ENCODE peak calls at places on chromosomes 16 and 17, in seven cellular contexts. R is OCI-LY7, B is neural progenitor cell, F is upper lobe of right lung, M is kidney epithelial cell, J is BE2C, W is left ventricle myocardium inferior. I is an unnamed sample.

GRCh38 chr16:31128711-31129567 is 6.6 kb downstream of the PRSS8 start:
- DNase-seq in R (no peak), B (no peak), F (peak), M (no peak), J (no peak), W (peak), I (no peak)

GRCh38 chr16:85169333-85170065 is 57.2 kb upstream of the CIBAR2 start:
- DNase-seq in R (no peak), B (peak), F (no peak), M (no peak), J (peak), W (no peak), I (peak)

GRCh38 chr17:57432507-57433277 is 176.4 kb downstream of the MSI2 start:
- DNase-seq in R (no peak), B (no peak), F (no peak), M (no peak), J (no peak), W (no peak), I (no peak)

GRCh38 chr16:1903845-1904820 is 14.1 kb downstream of the HS3ST6 start:
- DNase-seq in R (no peak), B (no peak), F (peak), M (no peak), J (peak), W (no peak), I (no peak)

GRCh38 chr17:28950017-28950751 is 1.1 kb downstream of the PHF12 start:
- DNase-seq in R (peak), B (peak), F (peak), M (no peak), J (peak), W (peak), I (peak)

GRCh38 chr17:35086931-35087573 is 23.5 kb upstream of the RFFL start:
- DNase-seq in R (no peak), B (no peak), F (no peak), M (no peak), J (no peak), W (no peak), I (peak)

GRCh38 chr17:79581306-79581932 is 29.4 kb downstream of the RBFOX3 start:
- DNase-seq in R (no peak), B (no peak), F (no peak), M (no peak), J (no peak), W (no peak), I (no peak)

GRCh38 chr17:39077874-39078273 is 73.6 kb downstream of the PLXDC1 start:
- DNase-seq in R (peak), B (no peak), F (no peak), M (no peak), J (no peak), W (no peak), I (no peak)

GRCh38 chr17:50177983-50178834 is 12.4 kb downstream of the SGCA start:
- DNase-seq in R (peak), B (peak), F (peak), M (peak), J (peak), W (peak), I (peak)

GRCh38 chr17:39667262-39668140 is 752 bp upstream of the PNMT start:
- DNase-seq in R (no peak), B (peak), F (peak), M (no peak), J (peak), W (peak), I (peak)

GRCh38 chr17:30161601-30162000 is 45.0 kb downstream of the NSRP1 start:
- DNase-seq in R (no peak), B (no peak), F (no peak), M (no peak), J (no peak), W (no peak), I (no peak)

GRCh38 chr16:47467501-47467900 is 6.4 kb downstream of the PHKB start:
- DNase-seq in R (no peak), B (no peak), F (no peak), M (no peak), J (no peak), W (no peak), I (no peak)

GRCh38 chr17:47603830-47604229 is 45.9 kb upstream of the KPNB1 start:
- DNase-seq in R (no peak), B (no peak), F (no peak), M (no peak), J (peak), W (no peak), I (no peak)

GRCh38 chr17:29159286-29159860 is 20.8 kb downstream of the MYO18A start:
- DNase-seq in R (no peak), B (no peak), F (no peak), M (no peak), J (no peak), W (no peak), I (no peak)

GRCh38 chr17:30093463-30094147 is 23.0 kb upstream of the NSRP1 start:
- DNase-seq in R (peak), B (peak), F (no peak), M (no peak), J (peak), W (no peak), I (peak)

GRCh38 chr16:75506567-75506966 is 11.3 kb upstream of the CHST6 start:
- DNase-seq in R (no peak), B (no peak), F (no peak), M (peak), J (no peak), W (no peak), I (no peak)

GRCh38 chr16:65833171-65833871 is 533.2 kb upstream of the CDH5 start:
- DNase-seq in R (no peak), B (no peak), F (no peak), M (no peak), J (peak), W (no peak), I (no peak)

GRCh38 chr16:8935989-8936388 is 27.7 kb downstream of the USP7 start:
- DNase-seq in R (peak), B (peak), F (no peak), M (no peak), J (no peak), W (no peak), I (no peak)
- TF ChIP-seq CTCF in R (no peak), B (peak), F (no peak), M (no peak), J (peak), W (no peak), I (no peak)

GRCh38 chr16:49918257-49918656 is 62.3 kb upstream of the ZNF423 start:
- DNase-seq in R (no peak), B (no peak), F (no peak), M (no peak), J (no peak), W (no peak), I (peak)
- TF ChIP-seq CTCF in R (peak), B (no peak), F (no peak), M (no peak), J (no peak), W (no peak), I (no peak)

DNA sequence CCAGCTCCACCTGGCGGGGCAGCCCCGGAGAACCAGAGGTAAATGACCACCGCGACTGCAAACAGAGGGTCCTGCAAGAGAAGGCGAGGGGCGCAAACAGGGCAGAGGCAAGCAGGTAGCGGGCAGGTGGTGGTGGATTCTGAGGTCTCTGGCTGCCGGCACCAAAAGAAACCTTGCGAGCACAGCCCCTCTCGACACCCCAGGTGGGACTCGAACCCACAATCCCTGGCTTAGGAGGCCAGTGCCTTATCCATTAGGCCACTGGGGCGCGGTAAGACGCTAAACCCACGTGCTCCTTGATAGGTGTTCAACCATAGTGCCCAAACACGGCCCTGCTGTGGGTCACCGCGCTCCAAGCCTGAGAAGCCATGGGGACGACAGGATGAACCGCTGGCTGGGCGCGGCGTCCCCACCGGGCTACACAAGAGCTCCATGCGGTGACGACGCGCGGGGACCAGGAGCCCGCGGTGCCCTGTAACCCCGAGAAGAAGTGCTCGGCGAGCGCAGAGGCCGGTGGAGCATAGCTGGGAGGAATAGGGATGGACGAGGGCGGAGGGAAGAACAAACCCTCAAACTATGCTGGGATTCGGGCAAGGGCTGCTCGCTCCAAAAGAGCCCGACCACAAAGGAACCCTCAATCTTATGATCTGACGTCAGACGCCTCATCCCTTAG is 12.4 kb downstream of the ATP5PD start:
- DNase-seq in R (peak), B (peak), F (peak), M (no peak), J (peak), W (peak), I (peak)
- TF ChIP-seq CTCF in R (no peak), B (peak), F (no peak), M (peak), J (peak), W (no peak), I (no peak)

DNA sequence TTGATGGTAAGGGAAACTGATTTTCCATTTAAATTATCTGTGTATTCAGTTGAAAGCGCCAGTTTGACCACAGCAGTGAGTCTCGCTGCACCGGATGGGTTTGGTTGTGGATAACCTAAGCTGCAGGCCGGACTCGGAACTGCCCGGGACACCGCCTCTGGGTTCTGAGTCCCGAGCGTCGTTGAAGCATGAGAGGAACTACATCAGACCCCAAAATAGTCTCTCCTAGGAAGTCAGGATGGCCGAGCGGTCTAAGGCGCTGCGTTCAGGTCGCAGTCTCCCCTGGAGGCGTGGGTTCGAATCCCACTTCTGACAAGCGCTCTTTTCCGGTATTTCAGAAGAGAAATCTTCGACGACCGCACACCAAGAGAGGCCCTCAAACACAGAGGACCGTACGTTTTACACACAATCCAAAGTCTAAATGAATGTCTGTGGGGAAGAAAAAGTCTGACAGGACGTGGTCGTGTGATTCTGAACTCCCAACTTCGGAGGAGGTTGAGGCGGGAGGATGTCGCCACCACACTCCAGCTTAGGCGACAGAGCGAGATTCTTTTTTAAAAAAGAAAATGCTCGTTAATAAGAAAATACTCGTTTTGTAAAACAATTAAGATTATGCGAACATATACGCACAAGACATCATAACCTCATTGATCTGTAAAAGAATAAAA is 15.4 kb upstream of the PLLP start:
- DNase-seq in R (peak), B (peak), F (peak), M (peak), J (peak), W (peak), I (peak)
- TF ChIP-seq CTCF in R (peak), B (peak), F (peak), M (no peak), J (no peak), W (peak), I (no peak)

GRCh38 chr16:87613961-87614360 is 11.7 kb downstream of the JPH3 start:
- DNase-seq in R (no peak), B (no peak), F (no peak), M (no peak), J (no peak), W (no peak), I (no peak)
- TF ChIP-seq CTCF in R (no peak), B (no peak), F (no peak), M (no peak), J (no peak), W (no peak), I (no peak)

DNA sequence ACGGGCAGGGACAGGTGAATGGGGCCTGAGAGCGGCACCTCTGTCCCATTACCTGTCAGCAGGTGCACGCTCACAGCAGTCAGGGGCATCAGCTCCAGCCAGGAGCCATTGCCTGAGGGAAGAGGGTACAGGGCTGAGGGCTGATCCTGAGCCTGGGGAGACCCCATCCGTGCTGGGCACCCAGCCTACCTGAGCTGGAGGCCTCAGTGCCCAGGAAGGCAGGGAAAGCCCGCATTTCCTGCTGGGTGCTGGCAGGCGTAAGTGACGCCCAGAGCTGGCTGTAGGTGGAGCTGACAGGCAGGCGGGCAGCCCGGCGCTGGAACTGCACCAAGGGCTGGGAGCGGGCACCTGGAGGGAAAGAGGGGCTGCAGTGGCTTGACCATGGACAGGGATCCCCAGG is 7.4 kb downstream of the FAM171A2 start:
- DNase-seq in R (no peak), B (no peak), F (no peak), M (no peak), J (no peak), W (no peak), I (no peak)
- TF ChIP-seq CTCF in R (no peak), B (no peak), F (no peak), M (no peak), J (no peak), W (no peak), I (no peak)

GRCh38 chr16:21164521-21165168 is 6.2 kb downstream of the LDAF1 start:
- DNase-seq in R (no peak), B (no peak), F (no peak), M (no peak), J (no peak), W (no peak), I (no peak)

GRCh38 chr16:21169249-21169981 is 10.9 kb downstream of the LDAF1 start:
- DNase-seq in R (no peak), B (no peak), F (no peak), M (no peak), J (no peak), W (no peak), I (no peak)

GRCh38 chr16:21166561-21166961 is 8.1 kb downstream of the LDAF1 start:
- DNase-seq in R (no peak), B (peak), F (no peak), M (no peak), J (no peak), W (no peak), I (no peak)

GRCh38 chr16:21167360-21167759 is 8.9 kb downstream of the LDAF1 start:
- DNase-seq in R (no peak), B (no peak), F (no peak), M (peak), J (no peak), W (no peak), I (no peak)

GRCh38 chr16:21167929-21168602 is 9.6 kb downstream of the LDAF1 start:
- DNase-seq in R (peak), B (no peak), F (no peak), M (no peak), J (no peak), W (no peak), I (peak)
- TF ChIP-seq CTCF in R (no peak), B (no peak), F (no peak), M (no peak), J (no peak), W (no peak), I (no peak)

DNA sequence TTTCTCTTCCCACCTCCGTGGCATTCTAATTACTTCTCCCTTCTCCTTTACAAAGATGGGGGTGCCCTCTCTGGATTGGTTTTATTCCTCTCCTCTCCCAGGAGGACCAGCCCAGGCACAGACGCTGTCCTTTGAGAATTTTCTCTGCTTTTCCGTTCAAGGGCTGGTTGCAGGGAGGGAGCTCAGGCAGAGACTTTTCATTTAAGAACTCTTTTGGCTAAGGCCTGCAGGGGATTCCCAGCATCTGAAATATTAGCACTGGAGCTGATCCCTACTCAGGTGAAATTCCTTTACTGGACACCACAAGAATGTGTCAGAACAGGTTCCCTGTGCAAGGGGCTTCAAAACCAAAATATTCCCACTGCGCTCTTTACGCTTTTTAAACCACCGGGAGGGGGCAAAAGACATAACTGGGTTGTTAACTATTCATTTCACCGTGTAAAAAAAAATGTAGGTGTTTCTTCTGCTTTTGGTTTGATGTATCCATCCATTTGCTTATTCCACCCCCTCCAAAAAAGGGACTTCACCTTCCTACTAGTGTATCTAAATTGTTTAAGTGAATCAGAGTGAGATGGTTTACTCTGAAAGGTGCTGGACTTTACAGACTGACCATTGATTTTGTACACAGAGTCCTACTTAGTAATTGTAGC is 1.4 kb downstream of the NFAT5 start:
- DNase-seq in R (peak), B (no peak), F (no peak), M (no peak), J (no peak), W (no peak), I (peak)
- TF ChIP-seq CTCF in R (peak), B (peak), F (peak), M (peak), J (peak), W (peak), I (peak)

GRCh38 chr16:88662843-88663606 is at the start of gene MVD:
- DNase-seq in R (peak), B (peak), F (peak), M (peak), J (peak), W (peak), I (peak)
- TF ChIP-seq CTCF in R (peak), B (peak), F (no peak), M (no peak), J (no peak), W (no peak), I (no peak)

I was measured in activated CD8-positive, alpha-beta T cell treated with anti-CD3 and anti-CD28 coated beads for 36 hours.